ENCODE peak calls at places on chromosomes 12 and 14, in five cellular contexts. One of them, this sample, is unnamed.

GRCh38 chr12:95191060-95191696 is 26.1 kb downstream of the FGD6 start:
- DNase-seq in B cell: no peak
- DNase-seq in HFF-Myc: no peak
- DNase-seq in lung: no peak
- DNase-seq in neural progenitor cell: no peak
- DNase-seq in this sample: no peak

GRCh38 chr14:63901434-63902085 is 48.8 kb downstream of the SYNE2 start:
- DNase-seq in B cell: no peak
- DNase-seq in HFF-Myc: no peak
- DNase-seq in lung: no peak
- DNase-seq in neural progenitor cell: no peak
- DNase-seq in this sample: no peak

GRCh38 chr12:50525422-50525821 is 20.6 kb downstream of the DIP2B start:
- DNase-seq in B cell: no peak
- DNase-seq in HFF-Myc: no peak
- DNase-seq in lung: no peak
- DNase-seq in neural progenitor cell: no peak
- DNase-seq in this sample: no peak

GRCh38 chr12:50505386-50505827 is 622 bp downstream of the DIP2B start:
- DNase-seq in B cell: no peak
- DNase-seq in HFF-Myc: no peak
- DNase-seq in lung: peak
- DNase-seq in neural progenitor cell: peak
- DNase-seq in this sample: peak

GRCh38 chr14:35113308-35113950 is 8.4 kb downstream of the PPP2R3C start:
- DNase-seq in B cell: no peak
- DNase-seq in HFF-Myc: no peak
- DNase-seq in lung: no peak
- DNase-seq in neural progenitor cell: no peak
- DNase-seq in this sample: no peak

GRCh38 chr12:77339610-77340009 is 274.2 kb upstream of the E2F7 start:
- DNase-seq in B cell: no peak
- DNase-seq in HFF-Myc: no peak
- DNase-seq in lung: no peak
- DNase-seq in neural progenitor cell: no peak
- DNase-seq in this sample: no peak

GRCh38 chr12:12817611-12818010 is 4.5 kb downstream of the DDX47 start:
- DNase-seq in B cell: no peak
- DNase-seq in HFF-Myc: no peak
- DNase-seq in lung: no peak
- DNase-seq in neural progenitor cell: no peak
- DNase-seq in this sample: no peak

GRCh38 chr12:11877869-11878780 is 192.6 kb upstream of the BCL2L14 start:
- DNase-seq in B cell: no peak
- DNase-seq in HFF-Myc: peak
- DNase-seq in lung: no peak
- DNase-seq in neural progenitor cell: peak
- DNase-seq in this sample: no peak

GRCh38 chr12:106863185-106863584 is 88.7 kb downstream of the RIC8B start:
- DNase-seq in B cell: no peak
- DNase-seq in HFF-Myc: no peak
- DNase-seq in lung: no peak
- DNase-seq in neural progenitor cell: no peak
- DNase-seq in this sample: no peak

GRCh38 chr12:116552750-116553383 is 6.3 kb upstream of the MAP1LC3B2 start:
- DNase-seq in B cell: peak
- DNase-seq in HFF-Myc: no peak
- DNase-seq in lung: no peak
- DNase-seq in neural progenitor cell: no peak
- DNase-seq in this sample: no peak

GRCh38 chr14:21208554-21208953 is 52.7 kb upstream of the OR5AU1 start:
- DNase-seq in B cell: no peak
- DNase-seq in HFF-Myc: no peak
- DNase-seq in lung: no peak
- DNase-seq in neural progenitor cell: no peak
- DNase-seq in this sample: no peak

GRCh38 chr12:50353869-50354593 is 42.4 kb downstream of the FAM186A start:
- DNase-seq in B cell: no peak
- DNase-seq in HFF-Myc: no peak
- DNase-seq in lung: no peak
- DNase-seq in neural progenitor cell: no peak
- DNase-seq in this sample: no peak

GRCh38 chr12:106171117-106171750 is 32.5 kb upstream of the NUAK1 start:
- DNase-seq in B cell: no peak
- DNase-seq in HFF-Myc: no peak
- DNase-seq in lung: no peak
- DNase-seq in neural progenitor cell: no peak
- DNase-seq in this sample: no peak

GRCh38 chr12:78490841-78491240 is 373.7 kb upstream of the SYT1 start:
- DNase-seq in B cell: no peak
- DNase-seq in HFF-Myc: no peak
- DNase-seq in lung: no peak
- DNase-seq in neural progenitor cell: no peak
- DNase-seq in this sample: no peak

GRCh38 chr14:22900088-22900799 is 17.2 kb downstream of the REM2 start:
- DNase-seq in B cell: peak
- DNase-seq in HFF-Myc: peak
- DNase-seq in lung: no peak
- DNase-seq in neural progenitor cell: peak
- DNase-seq in this sample: peak

GRCh38 chr14:56846970-56847928 is 37.0 kb upstream of the OTX2 start:
- DNase-seq in B cell: no peak
- DNase-seq in HFF-Myc: no peak
- DNase-seq in lung: no peak
- DNase-seq in neural progenitor cell: no peak
- DNase-seq in this sample: no peak

GRCh38 chr12:102642199-102642598 is 161.8 kb upstream of the IGF1 start:
- DNase-seq in B cell: no peak
- DNase-seq in HFF-Myc: no peak
- DNase-seq in lung: no peak
- DNase-seq in neural progenitor cell: no peak
- DNase-seq in this sample: no peak

GRCh38 chr12:62744551-62744950 is 190.4 kb downstream of the PPM1H start:
- DNase-seq in B cell: no peak
- DNase-seq in HFF-Myc: no peak
- DNase-seq in lung: no peak
- DNase-seq in neural progenitor cell: no peak
- DNase-seq in this sample: no peak

GRCh38 chr12:131699434-131699833 is 11.5 kb upstream of the SFSWAP start:
- DNase-seq in B cell: no peak
- DNase-seq in HFF-Myc: no peak
- DNase-seq in lung: no peak
- DNase-seq in neural progenitor cell: no peak
- DNase-seq in this sample: no peak

GRCh38 chr14:71932229-71932951 is at the start of gene RGS6:
- DNase-seq in B cell: peak
- DNase-seq in HFF-Myc: no peak
- DNase-seq in lung: peak
- DNase-seq in neural progenitor cell: peak
- DNase-seq in this sample: peak

GRCh38 chr14:75406102-75406501 is 21.7 kb upstream of the JDP2 start:
- DNase-seq in B cell: no peak
- DNase-seq in HFF-Myc: no peak
- DNase-seq in lung: no peak
- DNase-seq in neural progenitor cell: no peak
- DNase-seq in this sample: no peak

DNA sequence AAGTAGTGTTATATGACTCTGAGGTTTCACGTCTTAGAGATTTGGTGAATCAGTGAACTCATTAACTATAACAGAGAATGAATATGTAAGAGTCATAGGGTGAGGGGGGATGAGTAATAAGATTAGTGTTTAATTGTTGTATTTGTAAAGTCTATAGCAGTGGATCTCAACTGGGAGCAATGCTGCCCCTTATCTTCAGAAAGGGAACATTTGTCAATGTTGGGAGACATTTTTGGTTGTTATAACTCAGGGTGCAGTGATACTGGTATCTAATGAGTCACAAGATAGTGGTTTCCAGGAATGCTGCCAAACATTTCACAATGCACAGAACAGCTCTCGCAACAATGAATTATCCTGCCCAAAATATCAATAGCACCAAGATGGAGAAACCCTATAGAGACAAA is 1193.7 kb downstream of the GALC start:
- DNase-seq in B cell: no peak
- DNase-seq in HFF-Myc: peak
- DNase-seq in lung: no peak
- DNase-seq in neural progenitor cell: no peak
- DNase-seq in this sample: no peak
- TF ChIP-seq CTCF in B cell: no peak
- TF ChIP-seq CTCF in HFF-Myc: no peak
- TF ChIP-seq CTCF in lung: no peak
- TF ChIP-seq CTCF in neural progenitor cell: no peak
- TF ChIP-seq CTCF in this sample: no peak

GRCh38 chr14:67620217-67620789 is 583 bp downstream of the ARG2 start:
- DNase-seq in B cell: peak
- DNase-seq in HFF-Myc: no peak
- DNase-seq in lung: no peak
- DNase-seq in neural progenitor cell: peak
- DNase-seq in this sample: no peak

GRCh38 chr14:67618617-67619063 is 1.1 kb upstream of the ARG2 start:
- DNase-seq in B cell: peak
- DNase-seq in HFF-Myc: peak
- DNase-seq in lung: no peak
- DNase-seq in neural progenitor cell: peak
- DNase-seq in this sample: peak

GRCh38 chr14:67619446-67620216 is at the start of gene ARG2:
- DNase-seq in B cell: peak
- DNase-seq in HFF-Myc: peak
- DNase-seq in lung: peak
- DNase-seq in neural progenitor cell: peak
- DNase-seq in this sample: peak

GRCh38 chr14:67623114-67623513 is 3.4 kb downstream of the ARG2 start:
- DNase-seq in B cell: no peak
- DNase-seq in HFF-Myc: no peak
- DNase-seq in lung: no peak
- DNase-seq in neural progenitor cell: no peak
- DNase-seq in this sample: no peak

DNA sequence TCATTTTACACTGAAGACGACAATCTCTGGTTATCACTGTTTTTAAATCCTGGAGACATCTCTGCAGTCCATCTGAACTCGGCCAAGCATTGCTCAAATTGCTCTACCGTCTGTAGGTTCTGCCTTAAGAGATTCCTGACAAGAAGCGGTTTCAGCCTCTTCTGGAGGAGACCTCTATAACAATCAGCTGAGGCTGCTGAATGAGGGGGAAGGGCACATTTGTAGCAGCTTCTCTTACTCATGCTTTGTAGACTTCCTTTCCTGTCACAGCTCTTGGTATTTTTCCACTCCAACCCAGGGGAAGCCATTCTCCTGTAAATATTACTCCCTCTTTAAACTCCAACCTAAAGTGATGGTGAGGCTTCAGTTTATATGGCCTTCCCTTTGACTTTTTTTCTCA is 3.0 kb downstream of the ARG2 start:
- DNase-seq in B cell: no peak
- DNase-seq in HFF-Myc: peak
- DNase-seq in lung: no peak
- DNase-seq in neural progenitor cell: peak
- DNase-seq in this sample: peak
- TF ChIP-seq CTCF in B cell: no peak
- TF ChIP-seq CTCF in HFF-Myc: no peak
- TF ChIP-seq CTCF in lung: no peak
- TF ChIP-seq CTCF in neural progenitor cell: no peak
- TF ChIP-seq CTCF in this sample: no peak

DNA sequence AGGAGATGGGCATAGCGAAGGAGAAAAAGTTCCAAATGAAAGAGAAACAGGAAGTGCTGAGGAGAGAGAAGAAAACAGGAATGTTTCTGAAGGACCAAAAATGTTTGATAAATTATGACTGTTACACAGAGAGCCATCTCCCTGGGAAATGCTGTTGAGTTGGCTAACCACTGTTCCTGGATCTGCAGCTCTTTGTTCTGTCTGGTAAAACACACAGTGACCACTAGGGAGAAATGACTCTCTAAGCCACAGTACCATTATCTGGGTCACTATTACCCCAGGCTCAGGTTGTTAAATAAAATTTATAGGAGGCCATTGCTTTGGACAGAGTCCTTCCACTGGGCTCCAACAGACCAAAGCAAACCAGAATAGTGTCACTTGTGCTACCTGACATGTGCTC is 219.3 kb downstream of the CRADD start:
- DNase-seq in B cell: no peak
- DNase-seq in HFF-Myc: no peak
- DNase-seq in lung: no peak
- DNase-seq in neural progenitor cell: peak
- DNase-seq in this sample: no peak
- TF ChIP-seq CTCF in B cell: no peak
- TF ChIP-seq CTCF in HFF-Myc: no peak
- TF ChIP-seq CTCF in lung: no peak
- TF ChIP-seq CTCF in neural progenitor cell: peak
- TF ChIP-seq CTCF in this sample: no peak

DNA sequence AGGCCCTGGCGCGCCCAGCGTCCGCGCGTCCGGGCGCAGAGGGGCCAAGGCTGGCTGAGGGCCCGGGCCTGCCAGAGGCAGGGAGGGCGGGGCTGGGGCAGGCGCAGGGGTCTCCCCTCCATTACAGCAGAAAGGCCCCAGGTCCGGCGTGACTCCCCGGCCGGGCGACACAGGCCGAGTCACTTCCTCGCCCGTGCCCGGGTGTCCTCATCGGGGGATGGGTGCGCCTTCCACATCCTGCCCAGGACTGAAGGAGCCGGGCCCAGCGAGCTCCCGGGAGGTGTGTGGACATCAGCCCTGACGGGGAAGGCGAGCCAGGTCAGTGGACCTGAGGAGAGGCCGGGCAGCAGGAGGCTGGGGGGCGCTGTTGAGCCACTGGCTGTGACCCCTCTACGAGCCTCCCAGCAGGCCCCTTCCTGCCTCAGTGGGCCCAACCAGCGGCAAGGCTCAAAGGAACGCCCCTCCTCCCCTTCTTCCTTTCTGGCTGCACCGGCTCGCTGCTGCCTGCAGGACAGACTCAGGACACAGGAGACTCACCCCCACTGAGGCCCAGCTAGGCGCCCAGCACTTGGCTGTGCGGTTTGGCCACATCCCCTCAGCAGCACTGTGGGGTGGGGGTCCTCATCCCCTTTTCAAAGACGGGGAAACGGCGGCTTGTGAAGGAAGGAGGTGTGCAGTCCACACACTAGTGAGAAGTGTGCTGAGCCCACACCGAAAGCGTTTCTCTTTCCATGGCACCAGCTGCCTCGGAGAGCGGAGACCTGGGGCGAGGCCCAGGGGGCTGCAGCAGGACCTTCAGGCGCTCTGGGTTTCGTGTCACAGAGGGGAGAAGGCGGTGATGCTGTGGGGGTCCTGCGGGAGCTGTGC is 606 bp downstream of the TNFAIP2 start:
- DNase-seq in B cell: no peak
- DNase-seq in HFF-Myc: no peak
- DNase-seq in lung: peak
- DNase-seq in neural progenitor cell: peak
- DNase-seq in this sample: no peak
- TF ChIP-seq CTCF in B cell: no peak
- TF ChIP-seq CTCF in HFF-Myc: peak
- TF ChIP-seq CTCF in lung: no peak
- TF ChIP-seq CTCF in neural progenitor cell: peak
- TF ChIP-seq CTCF in this sample: no peak

GRCh38 chr12:46629331-46630229 is 196.2 kb downstream of the SLC38A4 start:
- DNase-seq in B cell: no peak
- DNase-seq in HFF-Myc: no peak
- DNase-seq in lung: no peak
- DNase-seq in neural progenitor cell: no peak
- DNase-seq in this sample: no peak
- TF ChIP-seq CTCF in B cell: no peak
- TF ChIP-seq CTCF in HFF-Myc: no peak
- TF ChIP-seq CTCF in lung: no peak
- TF ChIP-seq CTCF in neural progenitor cell: no peak
- TF ChIP-seq CTCF in this sample: no peak

This sample was measured in activated CD8-positive, alpha-beta T cell treated with anti-CD3 and anti-CD28 coated beads for 36 hours.